ENCODE peak calls at places on chromosomes 12 and 14, in six cellular contexts. C is IMR-90, E is neuronal stem cell, X is H1, V is trophoblast cell, Z is mesenchymal stem cell. G is an unnamed sample.

GRCh38 chr14:69079188-69079742 is 73.7 kb downstream of the DCAF5 start:
- DNase-seq in C (peak; percentile 88), E (no peak), X (no peak), V (peak; percentile 86), Z (peak; percentile 86), G (no peak)

GRCh38 chr12:80044694-80045046 is 54.7 kb upstream of the OTOGL start:
- DNase-seq in C (peak; percentile 94), E (no peak), X (no peak), V (peak; percentile 71), Z (peak; percentile 83), G (no peak)

GRCh38 chr14:55697358-55697985 is 117.5 kb downstream of the KTN1 start:
- DNase-seq in C (no peak), E (no peak), X (no peak), V (peak; percentile 81), Z (peak; percentile 58), G (no peak)

GRCh38 chr14:93108105-93108504 is 7.6 kb downstream of the ITPK1 start:
- DNase-seq in C (no peak), E (no peak), X (no peak), V (no peak), Z (no peak), G (no peak)

GRCh38 chr12:116454950-116455447 is 104.2 kb upstream of the MAP1LC3B2 start:
- DNase-seq in C (peak; percentile 96), E (no peak), X (no peak), V (peak; percentile 81), Z (peak; percentile 96), G (no peak)

GRCh38 chr14:61839452-61839851 is 77.2 kb downstream of the SNAPC1 start:
- DNase-seq in C (peak; percentile 72), E (no peak), X (no peak), V (no peak), Z (no peak), G (no peak)

GRCh38 chr14:35140718-35141581 is 18.6 kb downstream of the PRORP start:
- DNase-seq in C (peak; percentile 52), E (no peak), X (no peak), V (peak; percentile 75), Z (peak; percentile 45), G (no peak)

GRCh38 chr14:91323031-91323430 is 78.5 kb upstream of the GPR68 start:
- DNase-seq in C (no peak), E (no peak), X (no peak), V (no peak), Z (no peak), G (no peak)

GRCh38 chr14:97219356-97220017 is 422.3 kb downstream of the VRK1 start:
- DNase-seq in C (no peak), E (no peak), X (no peak), V (no peak), Z (no peak), G (no peak)

DNA sequence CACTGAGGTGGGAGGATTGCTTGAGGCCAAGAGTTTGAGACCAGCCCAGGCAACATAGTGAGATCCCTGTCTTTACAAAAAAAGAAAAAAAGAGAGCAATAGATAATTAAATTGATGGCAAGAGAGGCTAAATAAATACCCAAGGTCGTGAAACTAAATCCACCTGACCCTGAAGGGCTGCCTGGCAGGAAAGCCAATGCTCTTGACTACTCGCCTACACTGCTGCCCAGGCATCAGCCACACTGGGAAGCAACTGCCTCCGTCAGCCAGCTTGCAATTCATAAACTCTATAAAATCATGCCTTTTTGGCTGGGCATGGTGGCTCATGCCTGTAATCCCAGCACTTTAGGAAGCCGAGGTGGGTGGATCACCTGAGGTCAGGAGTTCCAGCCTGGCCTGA is 31.7 kb upstream of the RASSF3 start:
- DNase-seq in C (no peak), E (no peak), X (no peak), V (no peak), Z (no peak), G (no peak)
- H3K14ac ChIP-seq in C (no peak overlapping the region), E (no peak overlapping the region), X (no peak overlapping the region), V (no peak overlapping the region), Z (no peak overlapping the region), G (no peak overlapping the region)

DNA sequence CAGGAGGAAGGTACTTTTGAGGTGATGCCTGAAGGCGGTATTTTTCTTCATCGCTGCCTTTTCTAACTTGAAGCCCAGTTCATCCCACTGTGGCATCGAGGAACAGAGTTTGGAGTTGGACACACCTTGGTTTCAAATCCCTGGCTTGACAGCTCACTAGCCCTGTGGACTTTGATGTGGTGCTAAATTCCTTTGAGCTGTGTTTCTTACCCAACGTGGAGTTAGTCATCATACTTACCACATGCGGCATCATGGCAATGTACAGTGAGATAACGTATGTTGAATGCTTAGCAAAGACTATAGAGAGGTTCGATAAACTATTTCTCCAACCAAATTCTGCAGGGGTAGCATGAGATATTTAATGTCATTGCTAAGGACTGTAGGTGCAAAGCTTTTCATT is 3.4 kb downstream of the PLEKHG3 start:
- DNase-seq in C (peak; percentile 85), E (no peak), X (no peak), V (peak; percentile 94), Z (peak; percentile 92), G (no peak)
- H2AK5ac ChIP-seq in C (no peak overlapping the region), E (no peak overlapping the region), X (peak overlapping the region; percentile 79), V (peak overlapping the region; percentile 90), Z (peak overlapping the region; percentile 22), G (no peak overlapping the region)

DNA sequence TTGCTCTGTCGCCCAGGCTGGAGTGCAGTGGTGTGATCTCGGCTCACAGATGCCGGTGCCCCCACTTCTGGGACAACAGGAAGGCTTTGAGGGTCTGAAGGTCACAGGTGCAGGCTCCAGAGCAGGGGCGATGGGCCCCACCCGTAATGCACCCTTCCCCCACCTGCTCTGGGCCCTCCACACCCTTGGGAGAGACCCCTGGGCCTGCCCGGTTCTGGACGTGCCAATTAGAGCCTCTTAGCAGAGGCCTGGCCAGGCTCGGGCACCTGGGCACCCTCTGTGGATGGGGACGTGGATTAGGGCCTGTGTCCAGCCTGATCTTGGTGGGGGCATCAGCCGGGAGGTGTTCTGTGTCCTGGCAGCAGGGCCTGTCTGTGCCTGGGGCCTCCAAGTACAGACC is 62.2 kb downstream of the KIF26A start:
- DNase-seq in C (no peak), E (no peak), X (no peak), V (no peak), Z (no peak), G (no peak)
- H3K27me3 ChIP-seq in C (no peaks in the 10 kb centered on the region), E (peaks cover 12% of the 10 kb centered on the region), X (no peaks in the 10 kb centered on the region), V (no peaks in the 10 kb centered on the region), Z (no peaks in the 10 kb centered on the region), G (no peaks in the 10 kb centered on the region)

DNA sequence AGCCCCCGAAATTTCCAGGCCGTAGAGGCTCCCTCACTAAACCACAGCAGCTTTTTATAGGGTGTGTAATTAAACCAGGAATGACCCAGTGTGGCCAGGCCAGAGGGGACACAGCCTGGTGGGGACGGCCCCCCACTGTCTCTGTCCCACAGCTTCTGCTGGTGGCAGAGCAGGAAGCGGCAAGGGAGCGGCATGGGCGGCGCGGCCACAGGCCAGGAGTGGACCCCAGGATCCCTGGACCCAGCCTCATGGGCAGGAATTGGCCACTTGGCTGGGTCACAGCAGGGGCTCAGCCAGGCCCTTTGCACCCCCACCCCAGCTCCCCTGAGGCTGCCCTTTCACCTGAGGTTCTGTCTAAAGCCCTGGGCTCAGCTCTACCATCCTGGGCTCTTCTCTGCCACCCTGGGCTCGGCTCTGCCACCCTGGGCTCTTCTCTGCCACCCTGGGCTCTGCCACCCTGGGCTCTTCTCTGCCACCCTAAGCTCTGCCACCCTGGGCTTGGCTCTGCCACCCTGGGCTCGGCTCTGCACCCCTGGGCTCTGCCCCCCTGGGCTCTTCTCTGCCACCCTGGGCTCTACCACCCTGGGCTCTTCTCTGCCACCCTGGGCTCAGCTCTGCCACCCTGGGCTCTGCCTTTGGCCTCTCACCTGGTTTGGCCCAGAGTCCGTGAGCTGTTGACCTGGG is 39.3 kb downstream of the FBRSL1 start:
- DNase-seq in C (no peak), E (no peak), X (no peak), V (no peak), Z (no peak), G (no peak)
- H3K14ac ChIP-seq in C (no peak overlapping the region), E (peak overlapping the region; percentile 8), X (no peak overlapping the region), V (no peak overlapping the region), Z (peak overlapping the region; percentile 4), G (no peak overlapping the region)

DNA sequence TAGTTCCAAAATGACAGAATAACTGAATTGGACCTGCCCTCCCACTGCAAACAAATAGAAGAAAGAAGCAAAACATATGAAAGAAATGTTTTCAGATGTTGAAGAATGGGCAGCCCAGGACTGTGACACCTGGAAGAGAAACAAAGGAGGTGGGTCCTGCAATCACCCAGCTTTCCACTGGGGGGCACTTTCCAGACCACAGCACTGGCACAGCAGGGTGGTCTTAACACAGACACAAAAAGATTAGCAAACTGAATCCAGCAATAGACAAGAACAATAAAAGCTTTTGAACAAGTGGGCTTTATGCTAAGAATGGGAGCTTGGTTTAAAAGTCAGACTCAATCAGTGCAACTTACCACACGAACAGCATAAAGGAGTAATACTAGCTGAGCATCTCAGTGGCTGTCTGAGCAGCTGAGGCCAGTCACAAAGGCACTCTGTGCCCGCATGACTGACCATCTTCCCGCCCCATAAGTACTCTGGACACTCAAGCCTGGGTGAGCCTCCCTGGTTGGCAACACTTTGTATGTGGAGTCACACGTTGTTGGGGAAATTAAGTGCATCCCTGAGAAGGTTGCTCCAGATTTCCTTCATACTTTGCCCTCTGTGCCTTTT is 27.7 kb downstream of the JKAMP start:
- DNase-seq in C (no peak), E (peak; percentile 66), X (peak; percentile 17), V (peak; percentile 10), Z (no peak), G (peak; percentile 71)
- H2AK5ac ChIP-seq in C (no peak overlapping the region), E (no peak overlapping the region), X (no peak overlapping the region), V (no peak overlapping the region), Z (no peak overlapping the region), G (no peak overlapping the region)

G was measured in H9.